ENCODE peak calls at places on chromosome 22, in five cellular contexts. One of them, this sample, is unnamed.

GRCh38 chr22:19629720-19630419 is 84.4 kb upstream of the SEPTIN5 start:
- DNase-seq in HL-60: peak
- DNase-seq in activated T-helper 1 cell treated with anti-CD3 and anti-CD28 coated beads, Interleukin-12 subunit alpha, Interleukin-12 subunit beta, Interleukin-2, Interleukin-4 antibody, amounts not matched to agents 30 ng/mL and 10 ng/mL and 1 ng/mL, durations not matched to agents 14 hours and 24 hours and 36 hours: peak
- DNase-seq in esophagus squamous epithelium: peak
- DNase-seq in A172: peak
- DNase-seq in this sample: peak

GRCh38 chr22:30219049-30219448 is 27.5 kb downstream of the LIF start:
- DNase-seq in esophagus squamous epithelium: no peak
- DNase-seq in activated T-helper 1 cell treated with anti-CD3 and anti-CD28 coated beads, Interleukin-12 subunit alpha, Interleukin-12 subunit beta, Interleukin-2, Interleukin-4 antibody, amounts not matched to agents 30 ng/mL and 10 ng/mL and 1 ng/mL, durations not matched to agents 14 hours and 24 hours and 36 hours: no peak
- DNase-seq in HL-60: no peak
- DNase-seq in A172: no peak
- DNase-seq in this sample: no peak

GRCh38 chr22:50020606-50021005 is 8.0 kb upstream of the IL17REL start:
- DNase-seq in HL-60: no peak
- DNase-seq in A172: no peak
- DNase-seq in esophagus squamous epithelium: no peak
- DNase-seq in activated T-helper 1 cell treated with anti-CD3 and anti-CD28 coated beads, Interleukin-12 subunit alpha, Interleukin-12 subunit beta, Interleukin-2, Interleukin-4 antibody, amounts not matched to agents 30 ng/mL and 10 ng/mL and 1 ng/mL, durations not matched to agents 14 hours and 24 hours and 36 hours: no peak
- DNase-seq in this sample: no peak

GRCh38 chr22:30562391-30562790 is 12.1 kb downstream of the GAL3ST1 start:
- DNase-seq in activated T-helper 1 cell treated with anti-CD3 and anti-CD28 coated beads, Interleukin-12 subunit alpha, Interleukin-12 subunit beta, Interleukin-2, Interleukin-4 antibody, amounts not matched to agents 30 ng/mL and 10 ng/mL and 1 ng/mL, durations not matched to agents 14 hours and 24 hours and 36 hours: no peak
- DNase-seq in A172: peak
- DNase-seq in esophagus squamous epithelium: no peak
- DNase-seq in HL-60: no peak
- DNase-seq in this sample: peak

GRCh38 chr22:50278956-50279619 is 8.9 kb upstream of the MAPK11 start:
- DNase-seq in HL-60: no peak
- DNase-seq in esophagus squamous epithelium: no peak
- DNase-seq in A172: no peak
- DNase-seq in activated T-helper 1 cell treated with anti-CD3 and anti-CD28 coated beads, Interleukin-12 subunit alpha, Interleukin-12 subunit beta, Interleukin-2, Interleukin-4 antibody, amounts not matched to agents 30 ng/mL and 10 ng/mL and 1 ng/mL, durations not matched to agents 14 hours and 24 hours and 36 hours: no peak
- DNase-seq in this sample: no peak

GRCh38 chr22:30994960-30995359 is 25.9 kb downstream of the TUG1 start:
- DNase-seq in activated T-helper 1 cell treated with anti-CD3 and anti-CD28 coated beads, Interleukin-12 subunit alpha, Interleukin-12 subunit beta, Interleukin-2, Interleukin-4 antibody, amounts not matched to agents 30 ng/mL and 10 ng/mL and 1 ng/mL, durations not matched to agents 14 hours and 24 hours and 36 hours: no peak
- DNase-seq in A172: no peak
- DNase-seq in esophagus squamous epithelium: no peak
- DNase-seq in HL-60: no peak
- DNase-seq in this sample: no peak

GRCh38 chr22:46111645-46112306 is 38.5 kb upstream of the PPARA start:
- DNase-seq in esophagus squamous epithelium: no peak
- DNase-seq in A172: no peak
- DNase-seq in HL-60: no peak
- DNase-seq in activated T-helper 1 cell treated with anti-CD3 and anti-CD28 coated beads, Interleukin-12 subunit alpha, Interleukin-12 subunit beta, Interleukin-2, Interleukin-4 antibody, amounts not matched to agents 30 ng/mL and 10 ng/mL and 1 ng/mL, durations not matched to agents 14 hours and 24 hours and 36 hours: no peak
- DNase-seq in this sample: no peak

GRCh38 chr22:27183474-27183873 is 526.1 kb downstream of the MIAT start:
- DNase-seq in esophagus squamous epithelium: no peak
- DNase-seq in HL-60: no peak
- DNase-seq in A172: no peak
- DNase-seq in activated T-helper 1 cell treated with anti-CD3 and anti-CD28 coated beads, Interleukin-12 subunit alpha, Interleukin-12 subunit beta, Interleukin-2, Interleukin-4 antibody, amounts not matched to agents 30 ng/mL and 10 ng/mL and 1 ng/mL, durations not matched to agents 14 hours and 24 hours and 36 hours: no peak
- DNase-seq in this sample: no peak

GRCh38 chr22:10961043-10961860 is 4566.7 kb upstream of the OR11H1 start:
- DNase-seq in HL-60: no peak
- DNase-seq in activated T-helper 1 cell treated with anti-CD3 and anti-CD28 coated beads, Interleukin-12 subunit alpha, Interleukin-12 subunit beta, Interleukin-2, Interleukin-4 antibody, amounts not matched to agents 30 ng/mL and 10 ng/mL and 1 ng/mL, durations not matched to agents 14 hours and 24 hours and 36 hours: no peak
- DNase-seq in esophagus squamous epithelium: no peak
- DNase-seq in A172: no peak
- DNase-seq in this sample: no peak

GRCh38 chr22:45493286-45493771 is 9.4 kb upstream of the FBLN1 start:
- DNase-seq in activated T-helper 1 cell treated with anti-CD3 and anti-CD28 coated beads, Interleukin-12 subunit alpha, Interleukin-12 subunit beta, Interleukin-2, Interleukin-4 antibody, amounts not matched to agents 30 ng/mL and 10 ng/mL and 1 ng/mL, durations not matched to agents 14 hours and 24 hours and 36 hours: no peak
- DNase-seq in A172: no peak
- DNase-seq in HL-60: no peak
- DNase-seq in esophagus squamous epithelium: no peak
- DNase-seq in this sample: no peak

GRCh38 chr22:18050065-18050464 is 25.7 kb upstream of the MICAL3 start:
- DNase-seq in A172: no peak
- DNase-seq in esophagus squamous epithelium: no peak
- DNase-seq in activated T-helper 1 cell treated with anti-CD3 and anti-CD28 coated beads, Interleukin-12 subunit alpha, Interleukin-12 subunit beta, Interleukin-2, Interleukin-4 antibody, amounts not matched to agents 30 ng/mL and 10 ng/mL and 1 ng/mL, durations not matched to agents 14 hours and 24 hours and 36 hours: no peak
- DNase-seq in HL-60: no peak
- DNase-seq in this sample: no peak

GRCh38 chr22:35076648-35077047 is 10.7 kb downstream of the ISX start:
- DNase-seq in A172: no peak
- DNase-seq in esophagus squamous epithelium: no peak
- DNase-seq in activated T-helper 1 cell treated with anti-CD3 and anti-CD28 coated beads, Interleukin-12 subunit alpha, Interleukin-12 subunit beta, Interleukin-2, Interleukin-4 antibody, amounts not matched to agents 30 ng/mL and 10 ng/mL and 1 ng/mL, durations not matched to agents 14 hours and 24 hours and 36 hours: no peak
- DNase-seq in HL-60: no peak
- DNase-seq in this sample: peak

GRCh38 chr22:20087319-20088262 is 7.5 kb downstream of the DGCR8 start:
- DNase-seq in A172: no peak
- DNase-seq in activated T-helper 1 cell treated with anti-CD3 and anti-CD28 coated beads, Interleukin-12 subunit alpha, Interleukin-12 subunit beta, Interleukin-2, Interleukin-4 antibody, amounts not matched to agents 30 ng/mL and 10 ng/mL and 1 ng/mL, durations not matched to agents 14 hours and 24 hours and 36 hours: no peak
- DNase-seq in esophagus squamous epithelium: no peak
- DNase-seq in HL-60: no peak
- DNase-seq in this sample: no peak

GRCh38 chr22:48902001-48902869 is 925.4 kb downstream of the BRD1 start:
- DNase-seq in activated T-helper 1 cell treated with anti-CD3 and anti-CD28 coated beads, Interleukin-12 subunit alpha, Interleukin-12 subunit beta, Interleukin-2, Interleukin-4 antibody, amounts not matched to agents 30 ng/mL and 10 ng/mL and 1 ng/mL, durations not matched to agents 14 hours and 24 hours and 36 hours: no peak
- DNase-seq in HL-60: no peak
- DNase-seq in esophagus squamous epithelium: no peak
- DNase-seq in A172: no peak
- DNase-seq in this sample: no peak

GRCh38 chr22:32985899-32986772 is 72.0 kb downstream of the SYN3 start:
- DNase-seq in activated T-helper 1 cell treated with anti-CD3 and anti-CD28 coated beads, Interleukin-12 subunit alpha, Interleukin-12 subunit beta, Interleukin-2, Interleukin-4 antibody, amounts not matched to agents 30 ng/mL and 10 ng/mL and 1 ng/mL, durations not matched to agents 14 hours and 24 hours and 36 hours: peak
- DNase-seq in HL-60: peak
- DNase-seq in A172: peak
- DNase-seq in esophagus squamous epithelium: no peak
- DNase-seq in this sample: peak

GRCh38 chr22:36599771-36600170 is 70.8 kb upstream of the EIF3D start:
- DNase-seq in esophagus squamous epithelium: no peak
- DNase-seq in HL-60: no peak
- DNase-seq in activated T-helper 1 cell treated with anti-CD3 and anti-CD28 coated beads, Interleukin-12 subunit alpha, Interleukin-12 subunit beta, Interleukin-2, Interleukin-4 antibody, amounts not matched to agents 30 ng/mL and 10 ng/mL and 1 ng/mL, durations not matched to agents 14 hours and 24 hours and 36 hours: no peak
- DNase-seq in A172: no peak
- DNase-seq in this sample: no peak

GRCh38 chr22:20422965-20423635 is 14.5 kb downstream of the SCARF2 start:
- DNase-seq in activated T-helper 1 cell treated with anti-CD3 and anti-CD28 coated beads, Interleukin-12 subunit alpha, Interleukin-12 subunit beta, Interleukin-2, Interleukin-4 antibody, amounts not matched to agents 30 ng/mL and 10 ng/mL and 1 ng/mL, durations not matched to agents 14 hours and 24 hours and 36 hours: no peak
- DNase-seq in esophagus squamous epithelium: no peak
- DNase-seq in A172: no peak
- DNase-seq in HL-60: no peak
- DNase-seq in this sample: no peak

GRCh38 chr22:30837531-30837930 is 131.0 kb downstream of the MORC2 start:
- DNase-seq in HL-60: no peak
- DNase-seq in activated T-helper 1 cell treated with anti-CD3 and anti-CD28 coated beads, Interleukin-12 subunit alpha, Interleukin-12 subunit beta, Interleukin-2, Interleukin-4 antibody, amounts not matched to agents 30 ng/mL and 10 ng/mL and 1 ng/mL, durations not matched to agents 14 hours and 24 hours and 36 hours: no peak
- DNase-seq in A172: no peak
- DNase-seq in esophagus squamous epithelium: no peak
- DNase-seq in this sample: no peak

GRCh38 chr22:25054943-25055511 is 102.5 kb downstream of the KIAA1671 start:
- DNase-seq in activated T-helper 1 cell treated with anti-CD3 and anti-CD28 coated beads, Interleukin-12 subunit alpha, Interleukin-12 subunit beta, Interleukin-2, Interleukin-4 antibody, amounts not matched to agents 30 ng/mL and 10 ng/mL and 1 ng/mL, durations not matched to agents 14 hours and 24 hours and 36 hours: no peak
- DNase-seq in A172: no peak
- DNase-seq in HL-60: no peak
- DNase-seq in esophagus squamous epithelium: no peak
- DNase-seq in this sample: peak

GRCh38 chr22:37211075-37211852 is 1.0 kb downstream of the SSTR3 start:
- DNase-seq in esophagus squamous epithelium: no peak
- DNase-seq in activated T-helper 1 cell treated with anti-CD3 and anti-CD28 coated beads, Interleukin-12 subunit alpha, Interleukin-12 subunit beta, Interleukin-2, Interleukin-4 antibody, amounts not matched to agents 30 ng/mL and 10 ng/mL and 1 ng/mL, durations not matched to agents 14 hours and 24 hours and 36 hours: no peak
- DNase-seq in HL-60: no peak
- DNase-seq in A172: no peak
- DNase-seq in this sample: no peak

GRCh38 chr22:24006207-24006913 is 1.1 kb upstream of the GSTT4 start:
- DNase-seq in activated T-helper 1 cell treated with anti-CD3 and anti-CD28 coated beads, Interleukin-12 subunit alpha, Interleukin-12 subunit beta, Interleukin-2, Interleukin-4 antibody, amounts not matched to agents 30 ng/mL and 10 ng/mL and 1 ng/mL, durations not matched to agents 14 hours and 24 hours and 36 hours: no peak
- DNase-seq in HL-60: no peak
- DNase-seq in A172: no peak
- DNase-seq in esophagus squamous epithelium: no peak
- DNase-seq in this sample: no peak

GRCh38 chr22:46934746-46935491 is 172.5 kb downstream of the TBC1D22A start:
- DNase-seq in A172: peak
- DNase-seq in esophagus squamous epithelium: no peak
- DNase-seq in activated T-helper 1 cell treated with anti-CD3 and anti-CD28 coated beads, Interleukin-12 subunit alpha, Interleukin-12 subunit beta, Interleukin-2, Interleukin-4 antibody, amounts not matched to agents 30 ng/mL and 10 ng/mL and 1 ng/mL, durations not matched to agents 14 hours and 24 hours and 36 hours: no peak
- DNase-seq in HL-60: no peak
- DNase-seq in this sample: peak